ENCODE peak calls at places on chromosomes 4 and X, in five cellular contexts. Y is CD8-positive, alpha-beta T cell; F is choroid plexus epithelial cell; L is BJ; C is tibial artery. T is an unnamed sample.

GRCh38 chrX:47644557-47645091 is 5.7 kb downstream of the ELK1 start:
- DNase-seq in Y (no peak), F (peak), L (no peak), C (no peak), T (no peak)

GRCh38 chr4:143400082-143400481 is 63.4 kb downstream of the GAB1 start:
- DNase-seq in Y (no peak), F (no peak), L (no peak), C (no peak), T (no peak)

GRCh38 chrX:15401373-15401772 is 17.2 kb upstream of the VEGFD start:
- DNase-seq in Y (no peak), F (no peak), L (no peak), C (no peak), T (no peak)

GRCh38 chr4:153131478-153132069 is 72.7 kb upstream of the TRIM2 start:
- DNase-seq in Y (no peak), F (peak), L (no peak), C (no peak), T (no peak)

GRCh38 chrX:74422576-74423288 is 1.4 kb downstream of the SLC16A2 start:
- DNase-seq in Y (no peak), F (peak), L (no peak), C (peak), T (no peak)

GRCh38 chrX:18810416-18810815 is 103.0 kb downstream of the PPEF1 start:
- DNase-seq in Y (no peak), F (no peak), L (no peak), C (no peak), T (no peak)

GRCh38 chrX:21382715-21383114 is 8.5 kb downstream of the CNKSR2 start:
- DNase-seq in Y (no peak), F (peak), L (no peak), C (no peak), T (no peak)

GRCh38 chr4:146153964-146154536 is 21.5 kb upstream of the LSM6 start:
- DNase-seq in Y (no peak), F (no peak), L (no peak), C (no peak), T (no peak)

GRCh38 chrX:21802844-21803243 is 36.6 kb upstream of the MBTPS2 start:
- DNase-seq in Y (no peak), F (no peak), L (no peak), C (no peak), T (no peak)

GRCh38 chrX:125681058-125681457 is 361.4 kb downstream of the TEX13C start:
- DNase-seq in Y (no peak), F (no peak), L (no peak), C (no peak), T (no peak)

GRCh38 chr4:26069218-26069617 is 155.2 kb downstream of the SMIM20 start:
- DNase-seq in Y (no peak), F (peak), L (no peak), C (no peak), T (no peak)

GRCh38 chrX:19792412-19792811 is 95.0 kb downstream of the SH3KBP1 start:
- DNase-seq in Y (no peak), F (no peak), L (no peak), C (no peak), T (no peak)

GRCh38 chr4:85084371-85085170 is 118.1 kb upstream of the WDFY3 start:
- DNase-seq in Y (no peak), F (peak), L (no peak), C (no peak), T (peak)

GRCh38 chr4:57043304-57044251 is 64.9 kb downstream of the POLR2B start:
- DNase-seq in Y (no peak), F (peak), L (no peak), C (no peak), T (no peak)

GRCh38 chr4:159272341-159273125 is 169.7 kb downstream of the RAPGEF2 start:
- DNase-seq in Y (no peak), F (peak), L (no peak), C (no peak), T (no peak)

GRCh38 chr4:81648576-81649272 is 177.0 kb upstream of the RASGEF1B start:
- DNase-seq in Y (peak), F (peak), L (no peak), C (no peak), T (peak)

GRCh38 chrX:120664081-120664480 is 34.2 kb upstream of the C1GALT1C1 start:
- DNase-seq in Y (no peak), F (peak), L (no peak), C (no peak), T (no peak)

GRCh38 chr4:130054895-130055294 is 958.9 kb downstream of the C4orf33 start:
- DNase-seq in Y (no peak), F (no peak), L (no peak), C (no peak), T (no peak)

GRCh38 chr4:4858527-4858926 is 938 bp upstream of the MSX1 start:
- DNase-seq in Y (no peak), F (no peak), L (no peak), C (no peak), T (no peak)

GRCh38 chr4:23993373-23993772 is 103.5 kb upstream of the PPARGC1A start:
- DNase-seq in Y (no peak), F (no peak), L (no peak), C (no peak), T (no peak)

GRCh38 chrX:79400618-79401017 is 33.5 kb upstream of the ITM2A start:
- DNase-seq in Y (no peak), F (no peak), L (no peak), C (no peak), T (no peak)

GRCh38 chr4:140271553-140271952 is 101.9 kb upstream of the SCOC start:
- DNase-seq in Y (no peak), F (no peak), L (no peak), C (no peak), T (no peak)

GRCh38 chr4:74230902-74231499 is 73.1 kb downstream of the MTHFD2L start:
- DNase-seq in Y (no peak), F (peak), L (peak), C (no peak), T (no peak)

GRCh38 chr4:74223098-74223497 is 65.2 kb downstream of the MTHFD2L start:
- DNase-seq in Y (no peak), F (no peak), L (no peak), C (no peak), T (no peak)

GRCh38 chr4:74223801-74224200 is 65.9 kb downstream of the MTHFD2L start:
- DNase-seq in Y (no peak), F (peak), L (no peak), C (no peak), T (no peak)

DNA sequence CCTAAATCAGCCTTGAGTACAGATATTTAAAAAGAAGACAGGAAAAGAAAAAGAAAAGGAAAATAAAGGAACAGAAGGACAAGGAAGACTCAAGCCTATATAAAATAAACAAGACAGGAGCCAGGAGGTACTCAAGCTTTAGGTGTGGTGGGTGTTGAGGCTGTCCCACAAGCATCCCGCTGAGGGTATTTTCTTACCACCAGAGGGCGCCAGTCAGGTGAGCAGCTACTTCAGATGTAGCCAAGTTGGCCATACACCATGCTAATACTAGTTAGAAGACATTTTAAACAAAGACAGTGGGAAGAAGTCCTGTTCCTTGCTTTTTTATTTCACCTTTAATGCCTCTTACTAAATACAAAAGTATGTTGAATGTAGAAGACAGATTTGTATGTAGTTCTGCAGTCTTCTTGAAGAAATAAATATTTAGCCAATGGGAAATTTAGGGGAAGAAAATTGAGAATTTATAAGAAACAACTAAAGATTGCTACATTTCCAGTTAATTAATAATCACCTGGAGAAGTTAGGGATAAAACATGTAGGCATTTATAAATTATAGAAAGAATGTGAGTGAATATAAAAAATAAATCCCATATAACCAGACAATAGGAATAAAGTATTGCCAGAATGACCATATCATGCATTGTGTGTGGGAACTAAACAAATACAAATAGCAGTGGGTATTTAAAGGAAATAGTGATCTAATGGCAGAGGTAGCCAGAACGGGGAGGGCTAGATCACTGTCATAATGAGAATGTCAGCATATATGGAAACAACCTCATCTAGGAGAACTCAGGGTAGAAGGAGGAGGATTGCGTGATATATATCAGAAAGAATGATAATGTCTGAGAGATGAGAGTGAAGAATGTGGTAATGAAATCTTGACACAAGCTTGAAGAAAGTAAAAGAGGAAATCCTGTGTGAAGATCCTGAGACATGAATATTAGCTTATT is 71.0 kb downstream of the MTHFD2L start:
- DNase-seq in Y (peak), F (peak), L (no peak), C (no peak), T (peak)
- TF ChIP-seq CTCF in Y (peak), F (peak), L (peak), C (peak), T (peak)

DNA sequence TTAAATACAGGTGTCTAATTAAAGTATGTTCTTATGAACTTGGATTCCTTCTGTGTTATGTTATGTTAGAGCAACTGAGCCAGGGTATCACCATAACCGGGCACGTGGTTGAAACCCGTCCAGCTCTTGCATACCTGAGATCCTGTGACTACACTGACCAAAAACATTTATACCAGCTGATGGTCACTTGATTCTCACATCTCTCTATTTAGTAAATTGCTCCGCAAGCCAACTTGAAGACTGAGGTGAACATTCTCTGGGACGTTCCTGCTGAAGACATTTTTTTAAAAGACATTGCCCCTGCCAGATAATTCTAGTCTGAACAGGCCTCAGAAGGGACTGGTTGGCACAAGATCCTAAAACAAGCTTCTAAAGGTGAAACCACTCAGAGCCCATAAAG is 550.0 kb upstream of the DIPK2B start:
- DNase-seq in Y (no peak), F (peak), L (no peak), C (no peak), T (no peak)
- H3K4me3 ChIP-seq in Y (no peak), F (no peak), L (no peak), C (no peak), T (no peak)

GRCh38 chrX:24149346-24150050 is at the start of gene ZFX:
- DNase-seq in Y (peak), F (peak), L (no peak), C (peak), T (no peak)

GRCh38 chrX:24151513-24151912 is 2.0 kb downstream of the ZFX start:
- DNase-seq in Y (no peak), F (no peak), L (no peak), C (no peak), T (no peak)

GRCh38 chrX:24148535-24149345 is 789 bp upstream of the ZFX start:
- DNase-seq in Y (no peak), F (peak), L (peak), C (no peak), T (no peak)

GRCh38 chrX:24148118-24148517 is 1.4 kb upstream of the ZFX start:
- DNase-seq in Y (no peak), F (peak), L (no peak), C (no peak), T (no peak)

GRCh38 chrX:24150051-24150790 is 692 bp downstream of the ZFX start:
- DNase-seq in Y (peak), F (peak), L (peak), C (peak), T (peak)
- TF ChIP-seq CTCF in Y (peak), F (peak), L (peak), C (peak), T (no peak)

GRCh38 chr4:11427201-11427996 is 1.3 kb downstream of the HS3ST1 start:
- DNase-seq in Y (no peak), F (no peak), L (no peak), C (no peak), T (no peak)
- H3K4me3 ChIP-seq in Y (no peak), F (no peak), L (no peak), C (peak), T (no peak)

DNA sequence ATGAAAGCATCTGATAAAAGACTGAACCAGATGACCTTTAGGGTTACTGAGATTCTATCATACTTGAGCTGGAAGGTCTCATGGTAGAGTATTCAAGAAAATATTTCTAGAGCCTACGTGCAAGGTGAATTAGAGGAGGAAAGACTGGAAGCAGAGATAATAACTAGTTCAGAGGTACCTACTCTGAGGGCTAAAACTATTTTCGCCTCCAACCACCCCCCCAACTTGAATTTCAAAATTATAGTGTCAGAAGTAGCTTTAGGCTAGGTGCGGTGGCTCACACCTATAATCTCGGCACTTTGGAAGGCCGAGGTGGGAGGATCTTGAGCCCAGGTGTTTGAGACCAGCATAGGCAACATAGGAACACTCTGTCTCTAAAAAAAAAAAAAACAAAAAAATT is 30.9 kb downstream of the NLGN3 start:
- DNase-seq in Y (no peak), F (no peak), L (no peak), C (no peak), T (no peak)
- TF ChIP-seq CTCF in Y (no peak), F (no peak), L (no peak), C (no peak), T (no peak)

T was measured in GM12864.